ENCODE peak calls at places on chromosomes 13 and 19, in five cellular contexts. X, T, C, M and G are unnamed samples.

GRCh38 chr19:51710163-51710562 is 13.6 kb downstream of the HAS1 start:
- DNase-seq in T (peak), X (peak), C (no peak), M (no peak), G (no peak)

GRCh38 chr19:15644066-15644741 is 3.5 kb downstream of the CYP4F3 start:
- DNase-seq in M (no peak), C (no peak), T (no peak), X (no peak), G (no peak)

GRCh38 chr19:47723573-47723923 is 10.3 kb downstream of the EHD2 start:
- DNase-seq in C (peak), X (peak), T (peak), M (peak), G (peak)

GRCh38 chr19:34403784-34404108 is 453 bp upstream of the PDCD2L start:
- DNase-seq in X (no peak), T (no peak), C (no peak), M (no peak), G (no peak)

GRCh38 chr19:34489175-34489574 is 7.6 kb downstream of the WTIP start:
- DNase-seq in C (no peak), M (no peak), T (no peak), X (no peak), G (no peak)

GRCh38 chr13:23081246-23081645 is 99.5 kb upstream of the SGCG start:
- DNase-seq in C (no peak), M (no peak), T (peak), X (peak), G (no peak)

GRCh38 chr13:31167490-31167889 is 5.8 kb upstream of the HSPH1 start:
- DNase-seq in T (peak), X (no peak), M (no peak), C (no peak), G (no peak)

GRCh38 chr13:37127706-37128241 is 22.3 kb upstream of the CSNK1A1L start:
- DNase-seq in X (peak), M (peak), C (no peak), T (peak), G (peak)

GRCh38 chr13:32117696-32118095 is 86.1 kb downstream of the FRY start:
- DNase-seq in C (peak), X (no peak), T (no peak), M (no peak), G (no peak)

GRCh38 chr19:44613295-44614168 is at the start of gene IGSF23:
- DNase-seq in T (no peak), M (no peak), X (no peak), C (no peak), G (no peak)

GRCh38 chr19:17294051-17294891 is 9.0 kb downstream of the ABHD8 start:
- DNase-seq in X (no peak), C (no peak), T (peak), M (no peak), G (peak)

GRCh38 chr19:47429140-47429793 is 9.9 kb upstream of the MEIS3 start:
- DNase-seq in C (no peak), T (no peak), X (no peak), M (no peak), G (no peak)

GRCh38 chr13:20993661-20994440 is 67.5 kb downstream of the LATS2 start:
- DNase-seq in C (peak), T (peak), X (peak), M (peak), G (no peak)

GRCh38 chr19:51398096-51398704 is 7.8 kb upstream of the C19orf84 start:
- DNase-seq in C (peak), T (peak), M (no peak), X (peak), G (peak)

GRCh38 chr19:8478605-8479004 is 23.8 kb downstream of the PRAM1 start:
- DNase-seq in C (no peak), T (no peak), M (no peak), X (no peak), G (no peak)

GRCh38 chr19:35756373-35757230 is at the start of gene HSPB6:
- DNase-seq in X (peak), M (no peak), T (peak), C (no peak), G (no peak)